ENCODE peak calls at places on chromosomes 3 and 15, in seven cellular contexts. One of them, this sample, is unnamed.

GRCh38 chr15:27669641-27670040 is 429.5 kb downstream of the OCA2 start:
- DNase-seq in ACHN: peak; percentile 10
- DNase-seq in stimulated activated CD4-positive, alpha-beta T cell treated with anti-CD3 and anti-CD28 coated beads, Interleukin-15, amount 100 ng/mL, for 24 hours: no peak
- DNase-seq in HL-60: no peak
- DNase-seq in stimulated activated CD8-positive, alpha-beta memory T cell treated with anti-CD3 and anti-CD28 coated beads, Interleukin-7, amount 100 ng/mL, for 48 hours: no peak
- DNase-seq in Ammon's horn: no peak
- DNase-seq in activated effector memory CD4-positive, alpha-beta T cell treated with Interleukin-2 at 50 U/mL for 16 hours: no peak
- DNase-seq in this sample: no peak

GRCh38 chr3:78970656-78971055 is 797.1 kb downstream of the ROBO1 start:
- DNase-seq in ACHN: no peak
- DNase-seq in stimulated activated CD4-positive, alpha-beta T cell treated with anti-CD3 and anti-CD28 coated beads, Interleukin-15, amount 100 ng/mL, for 24 hours: no peak
- DNase-seq in HL-60: no peak
- DNase-seq in stimulated activated CD8-positive, alpha-beta memory T cell treated with anti-CD3 and anti-CD28 coated beads, Interleukin-7, amount 100 ng/mL, for 48 hours: no peak
- DNase-seq in Ammon's horn: no peak
- DNase-seq in activated effector memory CD4-positive, alpha-beta T cell treated with Interleukin-2 at 50 U/mL for 16 hours: no peak
- DNase-seq in this sample: no peak

GRCh38 chr15:59522988-59523461 is 85.0 kb downstream of the FAM81A start:
- DNase-seq in ACHN: no peak
- DNase-seq in stimulated activated CD4-positive, alpha-beta T cell treated with anti-CD3 and anti-CD28 coated beads, Interleukin-15, amount 100 ng/mL, for 24 hours: peak; percentile 7
- DNase-seq in HL-60: no peak
- DNase-seq in stimulated activated CD8-positive, alpha-beta memory T cell treated with anti-CD3 and anti-CD28 coated beads, Interleukin-7, amount 100 ng/mL, for 48 hours: peak; percentile 10
- DNase-seq in Ammon's horn: no peak
- DNase-seq in activated effector memory CD4-positive, alpha-beta T cell treated with Interleukin-2 at 50 U/mL for 16 hours: peak; percentile 7
- DNase-seq in this sample: no peak

GRCh38 chr3:151816091-151816604 is 2.2 kb downstream of the AADAC start:
- DNase-seq in ACHN: peak; percentile 51
- DNase-seq in stimulated activated CD4-positive, alpha-beta T cell treated with anti-CD3 and anti-CD28 coated beads, Interleukin-15, amount 100 ng/mL, for 24 hours: no peak
- DNase-seq in HL-60: no peak
- DNase-seq in stimulated activated CD8-positive, alpha-beta memory T cell treated with anti-CD3 and anti-CD28 coated beads, Interleukin-7, amount 100 ng/mL, for 48 hours: no peak
- DNase-seq in Ammon's horn: peak; percentile 15
- DNase-seq in activated effector memory CD4-positive, alpha-beta T cell treated with Interleukin-2 at 50 U/mL for 16 hours: no peak
- DNase-seq in this sample: no peak

GRCh38 chr15:39919740-39920509 is at the start of gene GPR176:
- DNase-seq in ACHN: peak; percentile 88
- DNase-seq in stimulated activated CD4-positive, alpha-beta T cell treated with anti-CD3 and anti-CD28 coated beads, Interleukin-15, amount 100 ng/mL, for 24 hours: peak; percentile 44
- DNase-seq in HL-60: no peak
- DNase-seq in stimulated activated CD8-positive, alpha-beta memory T cell treated with anti-CD3 and anti-CD28 coated beads, Interleukin-7, amount 100 ng/mL, for 48 hours: no peak
- DNase-seq in Ammon's horn: peak; percentile 31
- DNase-seq in activated effector memory CD4-positive, alpha-beta T cell treated with Interleukin-2 at 50 U/mL for 16 hours: peak; percentile 19
- DNase-seq in this sample: peak; percentile 69

GRCh38 chr3:129632556-129632955 is 26.1 kb upstream of the PLXND1 start:
- DNase-seq in ACHN: no peak
- DNase-seq in stimulated activated CD4-positive, alpha-beta T cell treated with anti-CD3 and anti-CD28 coated beads, Interleukin-15, amount 100 ng/mL, for 24 hours: no peak
- DNase-seq in HL-60: no peak
- DNase-seq in stimulated activated CD8-positive, alpha-beta memory T cell treated with anti-CD3 and anti-CD28 coated beads, Interleukin-7, amount 100 ng/mL, for 48 hours: no peak
- DNase-seq in Ammon's horn: no peak
- DNase-seq in activated effector memory CD4-positive, alpha-beta T cell treated with Interleukin-2 at 50 U/mL for 16 hours: no peak
- DNase-seq in this sample: no peak

GRCh38 chr3:171840484-171840830 is 2.7 kb upstream of the TMEM212 start:
- DNase-seq in ACHN: no peak
- DNase-seq in stimulated activated CD4-positive, alpha-beta T cell treated with anti-CD3 and anti-CD28 coated beads, Interleukin-15, amount 100 ng/mL, for 24 hours: no peak
- DNase-seq in HL-60: no peak
- DNase-seq in stimulated activated CD8-positive, alpha-beta memory T cell treated with anti-CD3 and anti-CD28 coated beads, Interleukin-7, amount 100 ng/mL, for 48 hours: no peak
- DNase-seq in Ammon's horn: no peak
- DNase-seq in activated effector memory CD4-positive, alpha-beta T cell treated with Interleukin-2 at 50 U/mL for 16 hours: no peak
- DNase-seq in this sample: no peak

GRCh38 chr3:188316021-188316722 is 162.2 kb downstream of the LPP start:
- DNase-seq in ACHN: no peak
- DNase-seq in stimulated activated CD4-positive, alpha-beta T cell treated with anti-CD3 and anti-CD28 coated beads, Interleukin-15, amount 100 ng/mL, for 24 hours: no peak
- DNase-seq in HL-60: peak; percentile 48
- DNase-seq in stimulated activated CD8-positive, alpha-beta memory T cell treated with anti-CD3 and anti-CD28 coated beads, Interleukin-7, amount 100 ng/mL, for 48 hours: no peak
- DNase-seq in Ammon's horn: no peak
- DNase-seq in activated effector memory CD4-positive, alpha-beta T cell treated with Interleukin-2 at 50 U/mL for 16 hours: no peak
- DNase-seq in this sample: no peak

GRCh38 chr3:72044231-72044935 is 259.4 kb upstream of the PROK2 start:
- DNase-seq in ACHN: no peak
- DNase-seq in stimulated activated CD4-positive, alpha-beta T cell treated with anti-CD3 and anti-CD28 coated beads, Interleukin-15, amount 100 ng/mL, for 24 hours: no peak
- DNase-seq in HL-60: no peak
- DNase-seq in stimulated activated CD8-positive, alpha-beta memory T cell treated with anti-CD3 and anti-CD28 coated beads, Interleukin-7, amount 100 ng/mL, for 48 hours: no peak
- DNase-seq in Ammon's horn: no peak
- DNase-seq in activated effector memory CD4-positive, alpha-beta T cell treated with Interleukin-2 at 50 U/mL for 16 hours: no peak
- DNase-seq in this sample: no peak

GRCh38 chr3:126551839-126552687 is 6.7 kb downstream of the C3orf22 start:
- DNase-seq in ACHN: no peak
- DNase-seq in stimulated activated CD4-positive, alpha-beta T cell treated with anti-CD3 and anti-CD28 coated beads, Interleukin-15, amount 100 ng/mL, for 24 hours: no peak
- DNase-seq in HL-60: no peak
- DNase-seq in stimulated activated CD8-positive, alpha-beta memory T cell treated with anti-CD3 and anti-CD28 coated beads, Interleukin-7, amount 100 ng/mL, for 48 hours: no peak
- DNase-seq in Ammon's horn: no peak
- DNase-seq in activated effector memory CD4-positive, alpha-beta T cell treated with Interleukin-2 at 50 U/mL for 16 hours: no peak
- DNase-seq in this sample: peak; percentile 27

GRCh38 chr3:127064391-127065137 is 81.6 kb downstream of the PLXNA1 start:
- DNase-seq in ACHN: no peak
- DNase-seq in stimulated activated CD4-positive, alpha-beta T cell treated with anti-CD3 and anti-CD28 coated beads, Interleukin-15, amount 100 ng/mL, for 24 hours: no peak
- DNase-seq in HL-60: no peak
- DNase-seq in stimulated activated CD8-positive, alpha-beta memory T cell treated with anti-CD3 and anti-CD28 coated beads, Interleukin-7, amount 100 ng/mL, for 48 hours: no peak
- DNase-seq in Ammon's horn: no peak
- DNase-seq in activated effector memory CD4-positive, alpha-beta T cell treated with Interleukin-2 at 50 U/mL for 16 hours: no peak
- DNase-seq in this sample: no peak

GRCh38 chr3:126476166-126476975 is 680 bp upstream of the ZXDC start:
- DNase-seq in ACHN: peak; percentile 49
- DNase-seq in stimulated activated CD4-positive, alpha-beta T cell treated with anti-CD3 and anti-CD28 coated beads, Interleukin-15, amount 100 ng/mL, for 24 hours: no peak
- DNase-seq in HL-60: peak; percentile 44
- DNase-seq in stimulated activated CD8-positive, alpha-beta memory T cell treated with anti-CD3 and anti-CD28 coated beads, Interleukin-7, amount 100 ng/mL, for 48 hours: no peak
- DNase-seq in Ammon's horn: peak; percentile 84
- DNase-seq in activated effector memory CD4-positive, alpha-beta T cell treated with Interleukin-2 at 50 U/mL for 16 hours: no peak
- DNase-seq in this sample: no peak

GRCh38 chr15:41492597-41493204 is 973 bp upstream of the ITPKA start:
- DNase-seq in ACHN: peak; percentile 26
- DNase-seq in stimulated activated CD4-positive, alpha-beta T cell treated with anti-CD3 and anti-CD28 coated beads, Interleukin-15, amount 100 ng/mL, for 24 hours: no peak
- DNase-seq in HL-60: no peak
- DNase-seq in stimulated activated CD8-positive, alpha-beta memory T cell treated with anti-CD3 and anti-CD28 coated beads, Interleukin-7, amount 100 ng/mL, for 48 hours: no peak
- DNase-seq in Ammon's horn: no peak
- DNase-seq in activated effector memory CD4-positive, alpha-beta T cell treated with Interleukin-2 at 50 U/mL for 16 hours: no peak
- DNase-seq in this sample: no peak

GRCh38 chr3:187987919-187988318 is 166.0 kb upstream of the LPP start:
- DNase-seq in ACHN: no peak
- DNase-seq in stimulated activated CD4-positive, alpha-beta T cell treated with anti-CD3 and anti-CD28 coated beads, Interleukin-15, amount 100 ng/mL, for 24 hours: peak; percentile 68
- DNase-seq in HL-60: no peak
- DNase-seq in stimulated activated CD8-positive, alpha-beta memory T cell treated with anti-CD3 and anti-CD28 coated beads, Interleukin-7, amount 100 ng/mL, for 48 hours: peak; percentile 55
- DNase-seq in Ammon's horn: no peak
- DNase-seq in activated effector memory CD4-positive, alpha-beta T cell treated with Interleukin-2 at 50 U/mL for 16 hours: peak; percentile 40
- DNase-seq in this sample: no peak

GRCh38 chr15:41971893-41972340 is 440 bp downstream of the EHD4 start:
- DNase-seq in ACHN: peak; percentile 19
- DNase-seq in stimulated activated CD4-positive, alpha-beta T cell treated with anti-CD3 and anti-CD28 coated beads, Interleukin-15, amount 100 ng/mL, for 24 hours: no peak
- DNase-seq in HL-60: no peak
- DNase-seq in stimulated activated CD8-positive, alpha-beta memory T cell treated with anti-CD3 and anti-CD28 coated beads, Interleukin-7, amount 100 ng/mL, for 48 hours: no peak
- DNase-seq in Ammon's horn: no peak
- DNase-seq in activated effector memory CD4-positive, alpha-beta T cell treated with Interleukin-2 at 50 U/mL for 16 hours: no peak
- DNase-seq in this sample: peak; percentile 31

GRCh38 chr15:80093854-80094418 is 34.5 kb downstream of the ZFAND6 start:
- DNase-seq in ACHN: no peak
- DNase-seq in stimulated activated CD4-positive, alpha-beta T cell treated with anti-CD3 and anti-CD28 coated beads, Interleukin-15, amount 100 ng/mL, for 24 hours: peak; percentile 39
- DNase-seq in HL-60: no peak
- DNase-seq in stimulated activated CD8-positive, alpha-beta memory T cell treated with anti-CD3 and anti-CD28 coated beads, Interleukin-7, amount 100 ng/mL, for 48 hours: no peak
- DNase-seq in Ammon's horn: no peak
- DNase-seq in activated effector memory CD4-positive, alpha-beta T cell treated with Interleukin-2 at 50 U/mL for 16 hours: no peak
- DNase-seq in this sample: peak; percentile 61

GRCh38 chr15:52540374-52541012 is 11.8 kb upstream of the MYO5A start:
- DNase-seq in ACHN: no peak
- DNase-seq in stimulated activated CD4-positive, alpha-beta T cell treated with anti-CD3 and anti-CD28 coated beads, Interleukin-15, amount 100 ng/mL, for 24 hours: no peak
- DNase-seq in HL-60: no peak
- DNase-seq in stimulated activated CD8-positive, alpha-beta memory T cell treated with anti-CD3 and anti-CD28 coated beads, Interleukin-7, amount 100 ng/mL, for 48 hours: no peak
- DNase-seq in Ammon's horn: no peak
- DNase-seq in activated effector memory CD4-positive, alpha-beta T cell treated with Interleukin-2 at 50 U/mL for 16 hours: no peak
- DNase-seq in this sample: no peak